ENCODE peak calls at places on chromosomes 13 and 19, in ten cellular contexts. M, I, W, G, P, H, X, N, C and E are unnamed samples.

GRCh38 chr13:100306042-100306441 is 217.1 kb downstream of the PCCA start:
- DNase-seq in M (no peak), I (no peak), W (no peak), G (no peak), P (no peak), H (no peak), X (no peak), N (no peak), C (no peak), E (no peak)

GRCh38 chr13:45339867-45340266 is 1.1 kb downstream of the TPT1 start:
- DNase-seq in M (no peak), I (no peak), W (no peak), G (no peak), P (no peak), H (no peak), X (no peak), N (no peak), C (no peak), E (no peak)

GRCh38 chr19:8915997-8916396 is 83.8 kb downstream of the MBD3L1 start:
- DNase-seq in M (no peak), I (no peak), W (no peak), G (no peak), P (no peak), H (no peak), X (no peak), N (no peak), C (no peak), E (no peak)

GRCh38 chr13:112617754-112618375 is 29.9 kb upstream of the TUBGCP3 start:
- DNase-seq in M (no peak), I (no peak), W (no peak), G (no peak), P (no peak), H (no peak), X (no peak), N (no peak), C (no peak), E (no peak)

GRCh38 chr19:35262101-35262761 is 6.5 kb upstream of the USF2 start:
- DNase-seq in M (no peak), I (no peak), W (no peak), G (no peak), P (no peak), H (no peak), X (no peak), N (peak), C (no peak), E (no peak)

GRCh38 chr13:98749501-98749900 is 3.0 kb downstream of the SLC15A1 start:
- DNase-seq in M (no peak), I (no peak), W (peak), G (no peak), P (peak), H (no peak), X (no peak), N (no peak), C (no peak), E (no peak)

GRCh38 chr13:29266743-29267142 is 328.7 kb downstream of the SLC7A1 start:
- DNase-seq in M (no peak), I (no peak), W (no peak), G (no peak), P (no peak), H (no peak), X (no peak), N (no peak), C (no peak), E (no peak)

GRCh38 chr13:91058919-91059318 is 288.6 kb upstream of the MIR17HG start:
- DNase-seq in M (no peak), I (no peak), W (no peak), G (no peak), P (no peak), H (no peak), X (no peak), N (no peak), C (no peak), E (no peak)

GRCh38 chr19:19274716-19275115 is 1.6 kb upstream of the TM6SF2 start:
- DNase-seq in M (no peak), I (no peak), W (no peak), G (no peak), P (no peak), H (no peak), X (no peak), N (peak), C (no peak), E (no peak)

GRCh38 chr19:15161028-15161984 is 39.5 kb downstream of the NOTCH3 start:
- DNase-seq in M (peak), I (no peak), W (no peak), G (peak), P (peak), H (no peak), X (peak), N (no peak), C (no peak), E (peak)

GRCh38 chr19:48639483-48640375 is 2.5 kb upstream of the DBP start:
- DNase-seq in M (no peak), I (peak), W (no peak), G (no peak), P (no peak), H (no peak), X (no peak), N (no peak), C (no peak), E (no peak)

GRCh38 chr13:108342369-108343289 is 73.1 kb downstream of the TNFSF13B start:
- DNase-seq in M (peak), I (no peak), W (peak), G (no peak), P (peak), H (peak), X (no peak), N (peak), C (no peak), E (peak)

GRCh38 chr19:13861714-13862531 is 15.0 kb upstream of the NANOS3 start:
- DNase-seq in M (peak), I (peak), W (peak), G (peak), P (peak), H (peak), X (peak), N (peak), C (peak), E (peak)

GRCh38 chr19:2413629-2414028 is 13.8 kb downstream of the TIMM13 start:
- DNase-seq in M (no peak), I (no peak), W (no peak), G (no peak), P (no peak), H (no peak), X (no peak), N (peak), C (no peak), E (no peak)

GRCh38 chr19:38988632-38989031 is 13.1 kb upstream of the FBXO17 start:
- DNase-seq in M (no peak), I (no peak), W (no peak), G (no peak), P (no peak), H (no peak), X (no peak), N (no peak), C (no peak), E (no peak)

GRCh38 chr13:26558074-26558805 is 757 bp downstream of the WASF3 start:
- DNase-seq in M (no peak), I (no peak), W (no peak), G (peak), P (peak), H (peak), X (no peak), N (no peak), C (no peak), E (no peak)

GRCh38 chr13:39462456-39462855 is 140.5 kb downstream of the LHFPL6 start:
- DNase-seq in M (no peak), I (no peak), W (peak), G (no peak), P (peak), H (peak), X (no peak), N (no peak), C (no peak), E (no peak)

GRCh38 chr19:1766800-1767352 is 13.6 kb downstream of the ONECUT3 start:
- DNase-seq in M (no peak), I (no peak), W (no peak), G (no peak), P (no peak), H (no peak), X (no peak), N (no peak), C (no peak), E (peak)

GRCh38 chr13:33275916-33276315 is 9.6 kb downstream of the STARD13 start:
- DNase-seq in M (no peak), I (no peak), W (no peak), G (no peak), P (peak), H (no peak), X (no peak), N (no peak), C (no peak), E (no peak)

GRCh38 chr13:112104873-112105234 is 37.9 kb downstream of the SOX1 start:
- DNase-seq in M (no peak), I (no peak), W (no peak), G (no peak), P (no peak), H (no peak), X (no peak), N (no peak), C (peak), E (no peak)

GRCh38 chr19:2132731-2133490 is 18.5 kb downstream of the AP3D1 start:
- DNase-seq in M (no peak), I (no peak), W (no peak), G (no peak), P (no peak), H (no peak), X (no peak), N (no peak), C (no peak), E (no peak)

GRCh38 chr13:79423801-79424642 is 18.0 kb upstream of the RBM26 start:
- DNase-seq in M (peak), I (no peak), W (peak), G (no peak), P (peak), H (peak), X (peak), N (peak), C (no peak), E (peak)

GRCh38 chr19:5988520-5989387 is 10.8 kb upstream of the RANBP3 start:
- DNase-seq in M (peak), I (no peak), W (no peak), G (no peak), P (no peak), H (peak), X (peak), N (no peak), C (no peak), E (no peak)

GRCh38 chr13:36879218-36879938 is 40.7 kb downstream of the SMAD9 start:
- DNase-seq in M (no peak), I (no peak), W (no peak), G (no peak), P (no peak), H (no peak), X (no peak), N (no peak), C (no peak), E (no peak)

GRCh38 chr19:3576696-3577443 is 4.1 kb downstream of the HMG20B start:
- DNase-seq in M (no peak), I (peak), W (peak), G (no peak), P (peak), H (peak), X (no peak), N (peak), C (peak), E (peak)

GRCh38 chr13:47334173-47334572 is 437.3 kb upstream of the HTR2A start:
- DNase-seq in M (peak), I (no peak), W (peak), G (no peak), P (peak), H (no peak), X (no peak), N (no peak), C (no peak), E (no peak)

GRCh38 chr13:24178847-24179845 is 18.6 kb downstream of the SPATA13 start:
- DNase-seq in M (peak), I (no peak), W (peak), G (no peak), P (peak), H (peak), X (no peak), N (no peak), C (no peak), E (no peak)

GRCh38 chr13:47372742-47373141 is 475.9 kb upstream of the HTR2A start:
- DNase-seq in M (no peak), I (no peak), W (no peak), G (no peak), P (no peak), H (no peak), X (no peak), N (no peak), C (no peak), E (no peak)

GRCh38 chr13:80359459-80360297 is 18.8 kb upstream of the SPRY2 start:
- DNase-seq in M (no peak), I (peak), W (no peak), G (no peak), P (no peak), H (no peak), X (no peak), N (no peak), C (no peak), E (no peak)

GRCh38 chr19:38862321-38863059 is 12.7 kb upstream of the HNRNPL start:
- DNase-seq in M (peak), I (peak), W (no peak), G (no peak), P (peak), H (no peak), X (no peak), N (peak), C (no peak), E (no peak)

GRCh38 chr19:40224342-40225148 is 1.9 kb downstream of the CCNP start:
- DNase-seq in M (no peak), I (no peak), W (no peak), G (peak), P (no peak), H (peak), X (no peak), N (no peak), C (no peak), E (no peak)

GRCh38 chr13:44918323-44919102 is 70.8 kb downstream of the NUFIP1 start:
- DNase-seq in M (peak), I (peak), W (peak), G (peak), P (peak), H (no peak), X (peak), N (peak), C (peak), E (peak)

GRCh38 chr13:41651413-41652068 is 194.2 kb downstream of the RGCC start:
- DNase-seq in M (no peak), I (no peak), W (no peak), G (no peak), P (no peak), H (no peak), X (no peak), N (no peak), C (no peak), E (no peak)

GRCh38 chr13:41650706-41651105 is 193.4 kb downstream of the RGCC start:
- DNase-seq in M (no peak), I (no peak), W (no peak), G (no peak), P (no peak), H (no peak), X (no peak), N (no peak), C (no peak), E (no peak)

GRCh38 chr13:41648314-41648935 is 191.1 kb downstream of the RGCC start:
- DNase-seq in M (peak), I (no peak), W (peak), G (no peak), P (peak), H (peak), X (no peak), N (peak), C (no peak), E (no peak)

GRCh38 chr13:41652735-41653361 is 195.5 kb downstream of the RGCC start:
- DNase-seq in M (peak), I (peak), W (peak), G (peak), P (peak), H (peak), X (peak), N (peak), C (no peak), E (peak)

GRCh38 chr13:41649659-41650058 is 192.3 kb downstream of the RGCC start:
- DNase-seq in M (peak), I (no peak), W (no peak), G (no peak), P (peak), H (peak), X (peak), N (no peak), C (no peak), E (no peak)
- TF ChIP-seq CTCF in M (peak), I (peak), W (peak), G (no peak), P (peak), H (peak), X (peak), N (peak), C (no peak), E (no peak)

DNA sequence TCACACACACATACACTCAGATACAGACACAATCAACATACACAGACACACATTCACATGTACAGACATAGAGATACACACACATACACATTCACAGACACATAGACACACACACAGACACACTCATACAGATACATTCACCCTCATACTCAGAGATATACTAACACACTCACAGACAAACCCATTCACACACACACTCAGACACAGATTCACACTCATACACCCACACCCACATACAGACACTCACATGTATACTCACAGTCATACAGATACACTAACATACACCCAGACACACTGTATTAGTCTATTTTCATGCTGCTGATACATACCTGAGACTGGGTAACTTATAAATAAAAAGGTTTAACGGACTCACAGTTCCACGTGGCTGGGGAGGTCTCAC is 30.8 kb downstream of the GJA3 start:
- DNase-seq in M (no peak), I (no peak), W (no peak), G (no peak), P (no peak), H (no peak), X (no peak), N (no peak), C (no peak), E (no peak)
- TF ChIP-seq CTCF in M (no peak), I (no peak), W (no peak), G (no peak), P (no peak), H (no peak), X (no peak), N (no peak), C (no peak), E (no peak)

GRCh38 chr19:16495982-16496612 is at the start of the genes C19orf44 and CALR3:
- DNase-seq in M (peak), I (peak), W (peak), G (peak), P (peak), H (peak), X (peak), N (peak), C (peak), E (peak)
- TF ChIP-seq CTCF in M (no peak), I (peak), W (no peak), G (no peak), P (no peak), H (peak), X (no peak), N (peak), C (no peak), E (peak)

GRCh38 chr13:110944121-110944967 is 29.5 kb upstream of the ANKRD10 start:
- DNase-seq in M (peak), I (peak), W (peak), G (peak), P (peak), H (peak), X (peak), N (peak), C (no peak), E (peak)
- TF ChIP-seq CTCF in M (peak), I (peak), W (peak), G (no peak), P (peak), H (peak), X (peak), N (peak), C (no peak), E (peak)

DNA sequence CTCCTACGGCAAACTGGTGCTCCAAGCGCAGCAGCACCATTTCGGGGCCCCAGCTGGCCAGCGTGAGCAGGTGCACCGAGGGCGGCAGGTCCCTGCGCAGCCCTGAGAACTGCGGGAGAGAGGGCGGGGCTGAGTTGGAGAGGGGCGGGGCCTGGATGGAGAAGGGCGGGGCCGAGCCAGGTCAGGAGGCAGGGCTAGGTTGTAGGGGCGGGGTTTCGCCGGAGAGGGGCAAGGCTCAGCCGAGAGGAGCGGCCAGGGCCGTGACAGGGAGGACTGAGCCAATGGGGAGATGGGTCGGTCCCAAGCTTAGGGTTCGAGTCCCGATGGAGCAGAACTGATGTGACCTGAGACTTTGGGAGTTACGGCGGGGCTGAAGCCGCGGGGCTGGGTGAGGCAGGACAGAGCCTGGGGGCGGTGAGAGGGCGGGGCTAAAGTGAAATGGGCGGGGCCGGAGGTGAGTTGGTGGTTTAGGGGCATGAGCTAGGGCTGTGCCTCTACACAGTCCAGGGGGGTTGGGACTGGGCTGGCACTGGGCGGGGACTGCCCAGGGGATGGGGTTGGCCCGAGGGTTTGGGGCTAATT is 19.0 kb downstream of the MAN2B1 start:
- DNase-seq in M (no peak), I (no peak), W (peak), G (no peak), P (no peak), H (peak), X (no peak), N (peak), C (peak), E (peak)
- TF ChIP-seq CTCF in M (no peak), I (no peak), W (no peak), G (no peak), P (no peak), H (no peak), X (no peak), N (no peak), C (no peak), E (no peak)

GRCh38 chr19:496333-496634 is at the start of gene MADCAM1:
- DNase-seq in M (no peak), I (no peak), W (no peak), G (no peak), P (no peak), H (no peak), X (no peak), N (peak), C (no peak), E (no peak)

GRCh38 chr19:497476-497860 is 1.2 kb downstream of the MADCAM1 start:
- DNase-seq in M (no peak), I (no peak), W (no peak), G (no peak), P (no peak), H (no peak), X (no peak), N (no peak), C (no peak), E (no peak)

GRCh38 chr19:495047-495439 is 1.2 kb upstream of the MADCAM1 start:
- DNase-seq in M (no peak), I (no peak), W (no peak), G (no peak), P (no peak), H (no peak), X (no peak), N (no peak), C (no peak), E (no peak)

GRCh38 chr19:494171-495046 is 1.9 kb upstream of the MADCAM1 start:
- DNase-seq in M (no peak), I (no peak), W (no peak), G (no peak), P (no peak), H (no peak), X (no peak), N (peak), C (no peak), E (no peak)

DNA sequence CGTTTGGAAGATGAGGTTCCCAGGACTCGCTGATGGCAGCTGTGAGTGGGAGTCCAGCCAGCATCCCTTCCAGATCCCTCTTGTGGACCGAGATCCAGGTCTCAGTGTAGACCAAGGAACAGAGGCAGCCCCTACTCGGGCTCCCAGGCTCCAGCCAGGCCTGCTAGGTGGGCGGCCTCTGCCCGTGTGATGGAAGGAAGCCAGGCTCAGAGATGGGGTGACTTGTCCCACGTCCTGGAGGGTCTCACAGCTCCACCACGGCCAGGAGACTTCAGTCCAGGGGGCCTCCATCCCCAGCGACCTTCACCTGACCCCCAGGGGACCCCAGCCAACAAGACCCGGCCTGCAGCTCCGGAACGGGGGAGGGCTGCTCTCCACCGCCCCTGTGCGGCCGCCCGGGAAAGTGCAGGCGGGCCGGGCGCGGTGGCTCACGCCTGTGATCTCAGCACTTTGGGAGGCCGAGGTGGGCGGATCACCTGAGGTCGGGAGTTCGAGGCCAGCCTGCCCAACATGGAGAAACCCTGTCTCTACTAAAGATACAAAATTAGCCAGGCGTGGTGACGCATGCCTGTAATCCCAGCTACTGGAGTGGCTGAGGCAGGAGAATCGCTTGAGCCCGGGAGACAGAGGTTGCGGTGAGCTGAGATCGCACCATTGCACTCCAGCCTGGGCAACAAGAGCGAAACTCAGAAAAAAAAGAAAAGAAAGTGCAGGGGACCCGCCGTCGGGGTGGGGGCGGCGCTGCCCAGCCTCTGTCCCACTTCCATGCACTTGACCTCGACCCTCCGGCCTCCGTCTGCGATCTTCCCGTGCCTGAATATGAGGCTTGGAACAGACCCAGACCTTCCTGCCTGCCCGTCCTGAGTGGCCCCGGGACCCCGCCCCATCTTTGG is 600 bp upstream of the MADCAM1 start:
- DNase-seq in M (peak), I (no peak), W (no peak), G (peak), P (peak), H (no peak), X (no peak), N (peak), C (no peak), E (no peak)
- TF ChIP-seq CTCF in M (peak), I (peak), W (peak), G (peak), P (peak), H (peak), X (peak), N (peak), C (peak), E (peak)